ENCODE peak calls at places on chromosomes 2 and 18, in six cellular contexts. L is GM12865, F is kidney tubule cell, Z is breast epithelium, A is cardiac fibroblast, K is HCT116. R is an unnamed sample.

GRCh38 chr2:155363349-155363888 is 664.9 kb downstream of the KCNJ3 start:
- DNase-seq in A (no peak), Z (no peak), K (no peak), F (no peak), L (no peak), R (no peak)

GRCh38 chr2:191539068-191539467 is 138.9 kb upstream of the NABP1 start:
- DNase-seq in Z (no peak), K (peak), A (peak), F (peak), L (peak), R (no peak)

GRCh38 chr2:146597291-146597690 is 1247.5 kb upstream of the ACVR2A start:
- DNase-seq in A (peak), L (no peak), K (no peak), Z (no peak), F (no peak), R (no peak)

GRCh38 chr2:190181066-190181681 is 118.6 kb upstream of the MSTN start:
- DNase-seq in L (peak), K (no peak), A (peak), Z (no peak), F (no peak), R (no peak)

GRCh38 chr2:216880509-216881184 is 20.8 kb upstream of the TNP1 start:
- DNase-seq in A (no peak), K (no peak), Z (no peak), L (no peak), F (no peak), R (no peak)

GRCh38 chr2:189613650-189614420 is 33.2 kb upstream of the SLC40A1 start:
- DNase-seq in Z (no peak), F (no peak), K (no peak), A (peak), L (no peak), R (no peak)

GRCh38 chr18:49691177-49691608 is 122.1 kb downstream of the ACAA2 start:
- DNase-seq in F (peak), A (peak), K (peak), L (no peak), Z (no peak), R (no peak)

GRCh38 chr2:2639251-2640139 is 308.4 kb upstream of the MYT1L start:
- DNase-seq in F (no peak), K (no peak), Z (no peak), A (no peak), L (no peak), R (no peak)

GRCh38 chr2:9757430-9758287 is 85.6 kb upstream of the TAF1B start:
- DNase-seq in K (no peak), F (peak), L (no peak), A (no peak), Z (no peak), R (no peak)

GRCh38 chr2:118641711-118642110 is 205.7 kb downstream of the EN1 start:
- DNase-seq in L (no peak), Z (no peak), A (no peak), F (peak), K (no peak), R (no peak)

GRCh38 chr2:203759692-203760365 is 53.4 kb downstream of the CD28 start:
- DNase-seq in Z (no peak), K (peak), L (no peak), A (peak), F (peak), R (no peak)

GRCh38 chr2:42964444-42965081 is 172.2 kb upstream of the HAAO start:
- DNase-seq in Z (no peak), L (no peak), A (peak), K (no peak), F (peak), R (no peak)

GRCh38 chr2:23712756-23713151 is 214.2 kb downstream of the ATAD2B start:
- DNase-seq in L (no peak), A (no peak), F (no peak), K (no peak), Z (no peak), R (no peak)

GRCh38 chr2:235689427-235689853 is 195.6 kb downstream of the AGAP1 start:
- DNase-seq in A (no peak), F (no peak), K (no peak), L (no peak), Z (no peak), R (no peak)

GRCh38 chr2:153096272-153096671 is 377.9 kb downstream of the ARL6IP6 start:
- DNase-seq in F (no peak), K (no peak), L (no peak), A (no peak), Z (no peak), R (no peak)

GRCh38 chr2:27379840-27380625 is 501 bp downstream of the ZNF513 start:
- DNase-seq in K (no peak), L (peak), Z (no peak), A (peak), F (peak), R (peak)

GRCh38 chr2:58436842-58437241 is 195.7 kb upstream of the FANCL start:
- DNase-seq in A (no peak), Z (no peak), K (no peak), F (no peak), L (no peak), R (no peak)

GRCh38 chr2:50785781-50786180 is 246.2 kb downstream of the NRXN1 start:
- DNase-seq in A (no peak), Z (no peak), K (no peak), F (no peak), L (no peak), R (no peak)

GRCh38 chr2:197915548-197916265 is 111.3 kb downstream of the PLCL1 start:
- DNase-seq in A (peak), L (no peak), Z (no peak), F (no peak), K (no peak), R (no peak)

GRCh38 chr2:74474899-74475298 is 2.4 kb upstream of the MRPL53 start:
- DNase-seq in A (peak), K (no peak), F (no peak), L (no peak), Z (no peak), R (no peak)

GRCh38 chr2:227163998-227164744 is at the start of the genes COL4A3 and COL4A4:
- DNase-seq in F (peak), L (peak), A (no peak), K (peak), Z (no peak), R (no peak)

GRCh38 chr2:167756427-167756826 is 491.0 kb downstream of the STK39 start:
- DNase-seq in L (no peak), K (no peak), Z (no peak), A (peak), F (peak), R (no peak)

GRCh38 chr2:191151315-191151698 is 513 bp upstream of the STAT4 start:
- DNase-seq in K (no peak), A (no peak), Z (no peak), L (no peak), F (no peak), R (no peak)

GRCh38 chr2:225998653-225999052 is 599.1 kb downstream of the NYAP2 start:
- DNase-seq in F (peak), Z (no peak), A (peak), K (no peak), L (no peak), R (no peak)

GRCh38 chr18:75429975-75430374 is 2.5 kb upstream of the SMIM21 start:
- DNase-seq in F (no peak), Z (no peak), A (no peak), K (no peak), L (no peak), R (no peak)

GRCh38 chr2:105371810-105372209 is 27.0 kb downstream of the FHL2 start:
- DNase-seq in F (no peak), L (no peak), K (no peak), Z (no peak), A (no peak), R (no peak)

GRCh38 chr2:64534363-64534762 is 10.2 kb downstream of the AFTPH start:
- DNase-seq in F (no peak), Z (no peak), K (no peak), L (peak), A (no peak), R (no peak)

GRCh38 chr2:20450201-20451108 is 3.6 kb downstream of the RHOB start:
- DNase-seq in Z (peak), F (peak), A (peak), K (no peak), L (no peak), R (peak)

GRCh38 chr2:53848062-53848461 is 11.7 kb downstream of the GPR75 start:
- DNase-seq in Z (no peak), F (no peak), K (no peak), A (no peak), L (no peak), R (no peak)

GRCh38 chr2:91975130-91975491 is 2896.1 kb upstream of the TEKT4 start:
- DNase-seq in A (no peak), Z (no peak), L (no peak), F (no peak), K (no peak), R (no peak)

GRCh38 chr2:239015769-239016675 is 168.1 kb downstream of the TWIST2 start:
- DNase-seq in A (no peak), Z (peak), K (no peak), F (no peak), L (no peak), R (no peak)

GRCh38 chr2:219269362-219270054 is 9.7 kb upstream of the DNAJB2 start:
- DNase-seq in L (no peak), F (peak), Z (no peak), K (no peak), A (no peak), R (no peak)

GRCh38 chr2:235080108-235080507 is 128.3 kb downstream of the SH3BP4 start:
- DNase-seq in K (no peak), F (no peak), Z (no peak), A (peak), L (no peak), R (no peak)

GRCh38 chr2:233426619-233427342 is 72.5 kb downstream of the DGKD start:
- DNase-seq in Z (no peak), A (peak), L (no peak), K (peak), F (peak), R (no peak)

GRCh38 chr2:31831585-31831984 is 179.2 kb downstream of the MEMO1 start:
- DNase-seq in A (peak), L (no peak), F (peak), K (no peak), Z (no peak), R (no peak)

GRCh38 chr2:79994161-79994560 is 310.4 kb downstream of the LRRTM1 start:
- DNase-seq in F (peak), K (no peak), A (no peak), L (no peak), Z (no peak), R (no peak)

GRCh38 chr2:138274421-138275291 is 226.9 kb upstream of the SPOPL start:
- DNase-seq in Z (no peak), K (peak), A (peak), L (no peak), F (peak), R (no peak)

R was measured in tibial nerve.